ENCODE peak calls at places on chromosomes 4 and X, in five cellular contexts. H is tibial artery, C is gastrocnemius medialis, A is suprapubic skin, R is upper lobe of right lung. L is an unnamed sample.

GRCh38 chrX:57156397-57157049 is 19.3 kb upstream of the SPIN2A start:
- DNase-seq in R (no peak), C (no peak), A (no peak), H (no peak), L (no peak)

GRCh38 chr4:57763070-57763469 is 652.9 kb upstream of the IGFBP7 start:
- DNase-seq in H (no peak), A (no peak), R (no peak), C (no peak), L (no peak)

GRCh38 chr4:185950891-185951290 is 118.1 kb upstream of the TLR3 start:
- DNase-seq in H (no peak), R (no peak), A (no peak), C (no peak), L (no peak)

GRCh38 chr4:143026459-143027170 is 158.1 kb upstream of the USP38 start:
- DNase-seq in H (no peak), R (no peak), C (no peak), A (no peak), L (no peak)

GRCh38 chr4:140251566-140251965 is 97.6 kb upstream of the MAML3 start:
- DNase-seq in H (no peak), A (no peak), C (no peak), R (no peak), L (no peak)

GRCh38 chr4:184331155-184331995 is 113.7 kb upstream of the ENPP6 start:
- DNase-seq in R (no peak), C (peak), H (no peak), A (no peak), L (no peak)

GRCh38 chr4:81724925-81725329 is 253.2 kb upstream of the RASGEF1B start:
- DNase-seq in R (peak), A (peak), H (peak), C (peak), L (no peak)

GRCh38 chr4:39498724-39499014 is 28.6 kb downstream of the UGDH start:
- DNase-seq in A (no peak), H (no peak), R (no peak), C (no peak), L (no peak)

GRCh38 chr4:125719987-125720386 is 405.2 kb downstream of the FAT4 start:
- DNase-seq in R (no peak), H (no peak), C (no peak), A (no peak), L (no peak)

GRCh38 chr4:7815562-7815961 is 124.1 kb downstream of the AFAP1 start:
- DNase-seq in R (no peak), A (no peak), H (no peak), C (no peak), L (no peak)

GRCh38 chrX:18899796-18900380 is 84.0 kb downstream of the PHKA2 start:
- DNase-seq in H (no peak), A (no peak), C (no peak), R (no peak), L (no peak)

GRCh38 chr4:1236103-1236641 is 12.8 kb downstream of the CTBP1 start:
- DNase-seq in C (peak), H (no peak), R (peak), A (peak), L (no peak)

GRCh38 chr4:143375326-143376073 is 38.8 kb downstream of the GAB1 start:
- DNase-seq in C (peak), R (no peak), A (no peak), H (no peak), L (no peak)

GRCh38 chr4:148445071-148445902 is 3.1 kb upstream of the NR3C2 start:
- DNase-seq in R (peak), H (peak), C (peak), A (peak), L (peak)

GRCh38 chrX:86021652-86022289 is 25.6 kb downstream of the CHM start:
- DNase-seq in R (no peak), A (no peak), C (no peak), H (no peak), L (no peak)

GRCh38 chrX:107742754-107743191 is 32.8 kb downstream of the TSC22D3 start:
- DNase-seq in H (no peak), A (no peak), R (no peak), C (peak), L (no peak)

GRCh38 chr4:89257376-89257775 is 50.2 kb downstream of the GPRIN3 start:
- DNase-seq in C (no peak), H (no peak), A (no peak), R (no peak), L (no peak)
- TF ChIP-seq CTCF in C (no peak), H (no peak), A (no peak), R (no peak), L (no peak)

GRCh38 chr4:3340703-3341088 is 47.9 kb downstream of the RGS12 start:
- DNase-seq in R (peak), C (peak), A (peak), H (no peak), L (no peak)
- TF ChIP-seq CTCF in R (peak), C (peak), A (no peak), H (no peak), L (no peak)

GRCh38 chr4:121822796-121823504 is 733 bp downstream of the CCNA2 start:
- DNase-seq in H (peak), C (peak), R (no peak), A (peak), L (no peak)

GRCh38 chr4:121822047-121822446 is 1.6 kb downstream of the CCNA2 start:
- DNase-seq in C (no peak), R (no peak), H (no peak), A (no peak), L (no peak)

GRCh38 chr4:121824171-121824527 is 466 bp upstream of the CCNA2 start:
- DNase-seq in R (no peak), A (no peak), H (no peak), C (no peak), L (no peak)

GRCh38 chr4:121824950-121825349 is 1.3 kb upstream of the CCNA2 start:
- DNase-seq in A (no peak), C (no peak), H (no peak), R (no peak), L (no peak)

GRCh38 chr4:121823505-121824170 is at the start of gene CCNA2:
- DNase-seq in H (peak), R (peak), C (peak), A (peak), L (peak)
- TF ChIP-seq CTCF in H (no peak), R (no peak), C (no peak), A (no peak), L (no peak)

DNA sequence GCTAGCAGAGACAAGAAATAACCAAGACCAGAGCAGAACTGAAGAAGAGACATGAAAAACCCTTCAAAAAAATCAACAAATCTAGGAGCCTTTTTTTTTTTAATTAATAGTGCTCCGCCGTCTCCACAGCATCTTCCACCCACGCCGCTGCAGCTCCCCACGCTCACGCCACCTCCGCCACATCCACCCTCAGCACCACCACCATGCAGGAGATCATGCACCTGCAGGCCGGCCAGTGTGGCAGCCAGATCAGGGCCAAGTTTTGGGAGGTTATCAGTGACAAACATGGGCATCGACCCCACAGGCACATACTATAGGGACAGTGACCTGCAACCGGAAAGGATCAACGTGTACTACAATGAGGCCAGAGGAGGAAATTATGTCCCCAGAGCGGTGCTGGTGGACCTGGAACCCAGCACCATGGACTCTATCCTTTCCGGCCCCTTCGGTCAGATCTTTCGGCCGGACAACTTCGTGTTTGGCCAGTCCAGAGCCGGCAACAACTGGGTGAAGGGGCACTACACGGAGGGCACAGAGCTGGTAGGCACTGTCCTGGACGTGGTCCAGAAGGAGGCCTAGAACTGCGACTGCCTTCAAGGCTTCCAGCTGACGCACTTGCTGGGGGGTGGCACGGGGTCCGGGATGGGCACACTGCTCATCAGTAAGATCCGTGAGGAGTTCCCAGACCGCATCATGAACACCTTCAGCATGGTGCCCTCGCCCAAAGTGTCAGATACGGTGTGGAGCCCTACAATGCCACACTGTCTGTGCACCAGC is 171.2 kb downstream of the THOC2 start:
- DNase-seq in H (no peak), A (no peak), C (no peak), R (no peak), L (no peak)
- TF ChIP-seq CTCF in H (no peak), A (no peak), C (no peak), R (no peak), L (no peak)

GRCh38 chr4:106541253-106541652 is 172.7 kb upstream of the GIMD1 start:
- DNase-seq in R (no peak), H (no peak), C (no peak), A (no peak), L (no peak)
- TF ChIP-seq CTCF in R (no peak), H (no peak), C (no peak), A (no peak), L (no peak)

GRCh38 chr4:56240554-56241190 is 146.6 kb downstream of the AASDH start:
- DNase-seq in R (no peak), C (no peak), H (no peak), A (no peak), L (no peak)

GRCh38 chr4:56234098-56234497 is 153.2 kb downstream of the AASDH start:
- DNase-seq in R (no peak), C (no peak), A (no peak), H (no peak), L (no peak)

GRCh38 chr4:56241500-56241899 is 145.8 kb downstream of the AASDH start:
- DNase-seq in C (no peak), H (no peak), R (no peak), A (no peak), L (no peak)

GRCh38 chr4:56235714-56236113 is 151.6 kb downstream of the AASDH start:
- DNase-seq in R (no peak), C (no peak), H (no peak), A (no peak), L (no peak)

GRCh38 chr4:56238251-56238650 is 149.0 kb downstream of the AASDH start:
- DNase-seq in R (no peak), H (no peak), C (no peak), A (no peak), L (no peak)
- TF ChIP-seq CTCF in R (no peak), H (no peak), C (no peak), A (no peak), L (no peak)

DNA sequence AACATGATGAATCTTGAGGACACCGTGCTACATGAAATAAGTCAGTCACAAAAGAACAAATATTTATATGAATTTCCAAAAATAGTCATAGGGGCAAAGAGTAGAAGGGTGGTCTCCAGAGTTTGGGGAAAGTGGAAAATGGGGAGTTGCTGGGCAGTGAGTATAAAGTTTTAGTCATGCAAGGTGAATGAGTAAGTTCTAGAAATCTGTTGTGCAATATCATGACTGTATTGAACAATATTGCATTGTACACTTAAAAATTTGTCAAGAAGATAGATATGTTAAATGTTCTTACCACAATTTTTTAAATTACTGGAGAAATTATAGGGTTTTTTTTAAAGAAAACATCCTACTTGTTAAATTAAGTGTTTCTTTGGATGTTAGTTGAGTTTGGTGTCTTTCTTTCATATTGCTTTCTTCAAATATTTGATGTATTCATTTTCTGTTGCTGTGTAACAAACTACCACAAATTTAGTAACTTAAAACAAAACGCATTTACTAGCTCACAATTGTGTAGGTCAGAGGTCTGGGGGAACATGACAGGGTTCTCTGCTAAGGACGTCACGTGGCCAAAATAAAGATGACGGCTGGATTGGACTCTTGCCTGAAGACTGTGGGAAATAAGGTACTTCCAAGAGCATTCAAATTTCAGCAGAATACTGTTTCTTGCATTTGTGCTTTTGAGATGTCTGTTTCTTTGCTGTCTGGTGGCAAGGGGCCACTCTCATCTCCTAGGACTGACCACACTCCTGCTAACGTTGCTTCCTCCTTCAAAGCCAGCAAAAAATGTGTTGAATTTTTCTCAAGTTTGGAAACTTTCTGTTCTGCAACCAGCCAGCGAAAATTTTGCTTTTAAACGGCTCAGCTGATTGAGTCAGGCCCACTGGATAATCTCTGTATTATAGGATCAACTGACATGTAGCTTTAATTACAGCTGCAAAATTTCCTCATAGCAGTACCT is 76.7 kb downstream of the CPEB2 start:
- DNase-seq in H (no peak), A (no peak), R (no peak), C (no peak), L (no peak)
- TF ChIP-seq CTCF in H (no peak), A (no peak), R (no peak), C (no peak), L (no peak)